ENCODE peak calls at places on chromosomes 4 and X, in ten cellular contexts. H is iris pigment epithelial cell; O is activated T-cell treated with anti-CD3 and anti-CD28 coated beads for 24 hours; J is activated naive CD4-positive, alpha-beta T cell treated with Interleukin-2 at 50 U/mL for 16 hours; F is NCI-H2227 treated with DMSO at 0.1 percent for 48 hours; G is M059J; P is GM04504; Q is neural crest cell; Y is breast epithelium; S is cardiac muscle cell. X is an unnamed sample.

GRCh38 chr4:39133623-39134022 is 48.7 kb upstream of the WDR19 start:
- DNase-seq in Y (no peak), J (no peak), G (no peak), H (no peak), Q (no peak), P (no peak), S (no peak), O (no peak), F (no peak), X (no peak)

GRCh38 chr4:6961496-6962210 is 52.0 kb downstream of the TBC1D14 start:
- DNase-seq in F (no peak), H (no peak), Q (no peak), Y (peak), G (no peak), J (no peak), P (no peak), O (no peak), S (no peak), X (no peak)

GRCh38 chr4:40402556-40402955 is 67.4 kb downstream of the CHRNA9 start:
- DNase-seq in F (no peak), G (no peak), J (no peak), P (no peak), H (no peak), Q (no peak), Y (no peak), O (no peak), S (no peak), X (no peak)

GRCh38 chr4:6143603-6144181 is 56.7 kb downstream of the JAKMIP1 start:
- DNase-seq in J (no peak), S (no peak), Q (no peak), P (no peak), F (no peak), Y (no peak), H (no peak), G (no peak), O (no peak), X (no peak)

GRCh38 chrX:12013220-12013619 is 125.1 kb upstream of the FRMPD4 start:
- DNase-seq in J (no peak), H (peak), F (no peak), P (no peak), S (peak), Q (no peak), O (no peak), Y (no peak), G (peak), X (no peak)

GRCh38 chr4:104964387-104965175 is 182.1 kb upstream of the TET2 start:
- DNase-seq in P (no peak), G (no peak), H (no peak), J (no peak), S (no peak), Q (no peak), F (no peak), Y (no peak), O (no peak), X (no peak)

GRCh38 chr4:23788460-23788859 is 101.4 kb downstream of the PPARGC1A start:
- DNase-seq in G (peak), Y (no peak), P (no peak), Q (no peak), S (peak), J (no peak), H (no peak), O (no peak), F (no peak), X (no peak)

GRCh38 chr4:2432991-2433530 is 14.3 kb downstream of the CFAP99 start:
- DNase-seq in S (peak), P (no peak), Y (no peak), O (no peak), H (peak), Q (peak), J (no peak), F (no peak), G (peak), X (no peak)

GRCh38 chrX:68550193-68550592 is 51.3 kb downstream of the YIPF6 start:
- DNase-seq in G (no peak), Q (no peak), J (no peak), P (no peak), H (no peak), Y (no peak), F (no peak), O (no peak), S (no peak), X (no peak)

GRCh38 chr4:151744614-151745013 is 16.2 kb downstream of the GATB start:
- DNase-seq in O (no peak), H (peak), Q (no peak), S (peak), P (peak), F (no peak), G (peak), J (no peak), Y (no peak), X (no peak)

GRCh38 chrX:40047485-40047884 is 50.3 kb downstream of the BCOR start:
- DNase-seq in P (no peak), G (no peak), J (no peak), S (no peak), Y (no peak), F (no peak), O (no peak), H (no peak), Q (no peak), X (no peak)

GRCh38 chrX:132022863-132023116 is 312 bp upstream of the STK26 start:
- DNase-seq in P (no peak), J (no peak), H (no peak), S (no peak), O (peak), Q (no peak), Y (no peak), G (no peak), F (no peak), X (no peak)

GRCh38 chrX:100731441-100732281 is at the start of gene SYTL4:
- DNase-seq in J (no peak), H (no peak), P (no peak), G (peak), F (peak), O (no peak), S (no peak), Q (peak), Y (no peak), X (no peak)

GRCh38 chrX:17062065-17062464 is 115.6 kb downstream of the REPS2 start:
- DNase-seq in G (no peak), O (no peak), Y (no peak), J (no peak), P (no peak), S (no peak), F (no peak), Q (no peak), H (no peak), X (no peak)

GRCh38 chr4:87819281-87819919 is 13.4 kb upstream of the MEPE start:
- DNase-seq in F (no peak), P (peak), J (no peak), Y (no peak), H (peak), O (no peak), S (peak), Q (no peak), G (peak), X (no peak)

GRCh38 chr4:168560184-168560834 is 63.5 kb downstream of the PALLD start:
- DNase-seq in G (no peak), P (no peak), F (no peak), S (no peak), Q (no peak), H (peak), J (no peak), O (no peak), Y (no peak), X (no peak)

GRCh38 chrX:139762400-139763183 is 54.6 kb upstream of the MCF2 start:
- DNase-seq in H (peak), J (no peak), Q (no peak), Y (no peak), O (no peak), G (no peak), P (no peak), S (peak), F (no peak), X (no peak)

GRCh38 chrX:80812176-80812575 is 2.5 kb upstream of the BRWD3 start:
- DNase-seq in S (peak), J (peak), Q (no peak), O (peak), G (peak), H (peak), Y (no peak), P (no peak), F (no peak), X (no peak)

GRCh38 chrX:53481093-53481492 is 46.9 kb upstream of the HSD17B10 start:
- DNase-seq in F (no peak), P (no peak), S (no peak), Q (no peak), Y (no peak), H (no peak), J (no peak), O (peak), G (no peak), X (no peak)

GRCh38 chrX:118594697-118595420 is 99.2 kb downstream of the DOCK11 start:
- DNase-seq in P (no peak), Q (no peak), S (peak), O (no peak), H (peak), G (no peak), F (no peak), J (no peak), Y (no peak), X (no peak)

GRCh38 chr4:84582988-84583870 is at the start of gene CDS1:
- DNase-seq in S (no peak), O (no peak), Y (peak), J (peak), G (peak), H (no peak), F (peak), Q (peak), P (no peak), X (peak)

GRCh38 chr4:66357316-66357715 is 687.0 kb upstream of the EPHA5 start:
- DNase-seq in P (peak), F (no peak), G (peak), O (no peak), Y (no peak), H (peak), S (peak), J (no peak), Q (no peak), X (no peak)

GRCh38 chrX:135213200-135213844 is 38.5 kb upstream of the ETDA start:
- DNase-seq in Y (no peak), S (no peak), Q (no peak), G (no peak), J (peak), P (no peak), O (peak), F (no peak), H (no peak), X (no peak)

GRCh38 chr4:76407440-76408119 is 13.4 kb downstream of the CCDC158 start:
- DNase-seq in P (no peak), J (no peak), Y (no peak), G (no peak), H (peak), Q (no peak), O (no peak), F (no peak), S (peak), X (no peak)

GRCh38 chrX:72349190-72349589 is 43.5 kb upstream of the CITED1 start:
- DNase-seq in Q (no peak), S (no peak), Y (no peak), P (no peak), H (no peak), O (no peak), G (peak), F (no peak), J (peak), X (no peak)

GRCh38 chr4:56655627-56656345 is 25.3 kb downstream of the HOPX start:
- DNase-seq in Y (no peak), P (no peak), H (no peak), G (no peak), F (no peak), J (peak), S (no peak), O (no peak), Q (peak), X (no peak)

GRCh38 chr4:2923141-2923551 is 40.1 kb downstream of the NOP14 start:
- DNase-seq in H (peak), Q (no peak), S (peak), Y (peak), G (no peak), P (no peak), J (no peak), O (no peak), F (no peak), X (no peak)

GRCh38 chrX:129726307-129727111 is 12.3 kb upstream of the XPNPEP2 start:
- DNase-seq in G (peak), Q (peak), S (peak), H (peak), P (peak), O (no peak), F (peak), Y (peak), J (peak), X (no peak)

GRCh38 chr4:29153642-29154041 is 1566.5 kb upstream of the PCDH7 start:
- DNase-seq in J (no peak), Q (no peak), G (no peak), F (no peak), Y (no peak), H (no peak), O (no peak), S (peak), P (no peak), X (no peak)

GRCh38 chr4:41665808-41666207 is 82.7 kb downstream of the PHOX2B start:
- DNase-seq in H (no peak), O (no peak), F (no peak), Q (no peak), G (no peak), J (no peak), Y (no peak), P (no peak), S (no peak), X (no peak)

GRCh38 chr4:10117424-10118354 is 1.1 kb upstream of the WDR1 start:
- DNase-seq in O (no peak), J (peak), Y (no peak), G (no peak), P (no peak), H (no peak), Q (no peak), F (no peak), S (peak), X (no peak)

GRCh38 chr4:164224871-164225270 is 529.1 kb upstream of the SMIM31 start:
- DNase-seq in J (no peak), F (no peak), Q (no peak), S (no peak), H (no peak), O (no peak), P (no peak), Y (no peak), G (no peak), X (no peak)

GRCh38 chr4:143482753-143483362 is 30.6 kb upstream of the SMARCA5 start:
- DNase-seq in F (peak), S (peak), H (peak), Y (no peak), P (peak), G (peak), O (no peak), Q (peak), J (no peak), X (no peak)

GRCh38 chr4:7055111-7055989 is 12.2 kb downstream of the TADA2B start:
- DNase-seq in Q (no peak), O (no peak), Y (no peak), J (no peak), F (no peak), G (peak), P (no peak), S (no peak), H (peak), X (no peak)

GRCh38 chr4:152038238-152038637 is 277.4 kb upstream of the GATB start:
- DNase-seq in J (no peak), Y (no peak), S (peak), P (no peak), H (peak), Q (no peak), O (no peak), F (no peak), G (peak), X (no peak)

GRCh38 chrX:23980063-23980462 is 46.9 kb downstream of the KLHL15 start:
- DNase-seq in J (no peak), F (no peak), Y (no peak), S (no peak), H (peak), P (no peak), O (no peak), G (no peak), Q (no peak), X (no peak)

GRCh38 chr4:164442167-164442566 is 311.8 kb upstream of the SMIM31 start:
- DNase-seq in G (no peak), Q (no peak), O (no peak), J (no peak), F (no peak), Y (no peak), P (no peak), S (no peak), H (peak), X (no peak)

GRCh38 chrX:56794404-56794803 is 65.4 kb downstream of the NBDY start:
- DNase-seq in Y (no peak), P (no peak), S (no peak), O (no peak), Q (no peak), H (no peak), F (no peak), G (no peak), J (no peak), X (no peak)

GRCh38 chr4:18020671-18021469 is 685 bp downstream of the LCORL start:
- DNase-seq in J (peak), F (peak), Y (peak), P (peak), G (peak), O (peak), Q (peak), S (peak), H (peak), X (peak)

GRCh38 chrX:149493567-149494562 is 11.2 kb downstream of the IDS start:
- DNase-seq in F (no peak), H (no peak), Y (no peak), P (no peak), J (no peak), Q (no peak), O (no peak), G (peak), S (no peak), X (no peak)

X was measured in effector memory CD4-positive, alpha-beta T cell.